ENCODE peak calls at places on chromosomes 5 and 9, in nine cellular contexts. E, D, U, F, I, H, S, L and N are unnamed samples.

GRCh38 chr5:75529185-75529584 is 17.5 kb downstream of the POLK start:
- DNase-seq in E (no peak), D (no peak), U (no peak), F (no peak), I (no peak), H (no peak), S (no peak), L (no peak), N (no peak)

GRCh38 chr5:177378884-177379883 is 5.0 kb upstream of the SLC34A1 start:
- DNase-seq in E (no peak), D (no peak), U (no peak), F (no peak), I (peak), H (peak), S (no peak), L (no peak), N (no peak)

GRCh38 chr9:26789959-26790358 is 102.6 kb downstream of the CAAP1 start:
- DNase-seq in E (no peak), D (no peak), U (peak), F (no peak), I (peak), H (no peak), S (no peak), L (no peak), N (no peak)

GRCh38 chr5:117812866-117813265 is 1175.5 kb downstream of the DTWD2 start:
- DNase-seq in E (no peak), D (no peak), U (no peak), F (no peak), I (no peak), H (no peak), S (no peak), L (no peak), N (no peak)

GRCh38 chr9:76034049-76034448 is 143.6 kb downstream of the PCSK5 start:
- DNase-seq in E (no peak), D (no peak), U (no peak), F (no peak), I (no peak), H (no peak), S (no peak), L (no peak), N (no peak)

GRCh38 chr9:297104-297794 is 82.6 kb downstream of the DOCK8 start:
- DNase-seq in E (no peak), D (peak), U (no peak), F (no peak), I (no peak), H (peak), S (no peak), L (peak), N (no peak)

GRCh38 chr5:150065886-150066285 is 20.5 kb downstream of the CSF1R start:
- DNase-seq in E (no peak), D (no peak), U (no peak), F (no peak), I (no peak), H (no peak), S (no peak), L (peak), N (no peak)

GRCh38 chr5:114325552-114325951 is 36.3 kb upstream of the KCNN2 start:
- DNase-seq in E (no peak), D (no peak), U (no peak), F (no peak), I (peak), H (no peak), S (no peak), L (no peak), N (no peak)

GRCh38 chr5:78008356-78008967 is 232.3 kb upstream of the TBCA start:
- DNase-seq in E (peak), D (no peak), U (peak), F (peak), I (peak), H (peak), S (no peak), L (no peak), N (peak)

GRCh38 chr5:150113047-150113744 is 26.8 kb upstream of the CSF1R start:
- DNase-seq in E (no peak), D (no peak), U (peak), F (no peak), I (no peak), H (no peak), S (no peak), L (peak), N (no peak)

GRCh38 chr5:172622091-172623046 is 18.7 kb upstream of the NEURL1B start:
- DNase-seq in E (no peak), D (peak), U (no peak), F (no peak), I (no peak), H (no peak), S (no peak), L (no peak), N (no peak)

GRCh38 chr9:109467936-109468335 is 30.2 kb downstream of the PTPN3 start:
- DNase-seq in E (no peak), D (no peak), U (no peak), F (no peak), I (no peak), H (no peak), S (peak), L (no peak), N (peak)

GRCh38 chr5:126521130-126521529 is 73.9 kb downstream of the ALDH7A1 start:
- DNase-seq in E (no peak), D (no peak), U (no peak), F (no peak), I (no peak), H (no peak), S (no peak), L (no peak), N (no peak)

GRCh38 chr9:115494958-115495690 is 377.2 kb upstream of the TNC start:
- DNase-seq in E (no peak), D (no peak), U (no peak), F (peak), I (peak), H (no peak), S (no peak), L (no peak), N (no peak)

GRCh38 chr9:134297581-134297980 is 28.7 kb upstream of the RXRA start:
- DNase-seq in E (no peak), D (no peak), U (no peak), F (no peak), I (no peak), H (no peak), S (no peak), L (peak), N (no peak)

GRCh38 chr5:146878471-146879172 is at the start of gene PPP2R2B:
- DNase-seq in E (peak), D (peak), U (peak), F (peak), I (no peak), H (peak), S (peak), L (peak), N (peak)

GRCh38 chr5:16807475-16807874 is 128.6 kb downstream of the MYO10 start:
- DNase-seq in E (no peak), D (no peak), U (no peak), F (no peak), I (no peak), H (no peak), S (no peak), L (no peak), N (no peak)

GRCh38 chr9:117718701-117719100 is 14.5 kb downstream of the TLR4 start:
- DNase-seq in E (no peak), D (no peak), U (no peak), F (no peak), I (no peak), H (no peak), S (no peak), L (no peak), N (no peak)